ENCODE peak calls at places on chromosomes 2 and 18, in eight cellular contexts. One of them, this sample, is unnamed. For H3K4me1, the result is how much of the 10 kb centered on the place peaks cover.

GRCh38 chr18:73462092-73462491 is 594.3 kb upstream of the NETO1 start:
- DNase-seq in upper lobe of right lung: no peak
- DNase-seq in hepatocyte: no peak
- DNase-seq in esophagus squamous epithelium: no peak
- DNase-seq in adipocyte: peak
- DNase-seq in uterus: no peak
- DNase-seq in IMR-90: peak
- DNase-seq in heart right ventricle: no peak
- DNase-seq in this sample: no peak

GRCh38 chr2:237097326-237097910 is 11.7 kb downstream of the COPS8 start:
- DNase-seq in upper lobe of right lung: no peak
- DNase-seq in uterus: no peak
- DNase-seq in esophagus squamous epithelium: no peak
- DNase-seq in hepatocyte: no peak
- DNase-seq in adipocyte: peak
- DNase-seq in heart right ventricle: no peak
- DNase-seq in IMR-90: no peak
- DNase-seq in this sample: no peak

GRCh38 chr18:34598136-34598635 is 111.9 kb upstream of the DTNA start:
- DNase-seq in IMR-90: peak
- DNase-seq in adipocyte: peak
- DNase-seq in heart right ventricle: no peak
- DNase-seq in esophagus squamous epithelium: no peak
- DNase-seq in hepatocyte: no peak
- DNase-seq in upper lobe of right lung: no peak
- DNase-seq in uterus: no peak
- DNase-seq in this sample: no peak

GRCh38 chr2:65128297-65129190 is 1.4 kb downstream of the RAB1A start:
- DNase-seq in IMR-90: peak
- DNase-seq in uterus: no peak
- DNase-seq in upper lobe of right lung: no peak
- DNase-seq in adipocyte: peak
- DNase-seq in heart right ventricle: no peak
- DNase-seq in hepatocyte: peak
- DNase-seq in esophagus squamous epithelium: no peak
- DNase-seq in this sample: no peak

GRCh38 chr2:43062058-43062457 is 164.3 kb downstream of the ZFP36L2 start:
- DNase-seq in IMR-90: no peak
- DNase-seq in esophagus squamous epithelium: no peak
- DNase-seq in adipocyte: no peak
- DNase-seq in uterus: no peak
- DNase-seq in upper lobe of right lung: no peak
- DNase-seq in heart right ventricle: no peak
- DNase-seq in hepatocyte: no peak
- DNase-seq in this sample: no peak

GRCh38 chr2:96906719-96907404 is 37.0 kb upstream of the SEMA4C start:
- DNase-seq in IMR-90: no peak
- DNase-seq in esophagus squamous epithelium: no peak
- DNase-seq in adipocyte: peak
- DNase-seq in upper lobe of right lung: no peak
- DNase-seq in heart right ventricle: peak
- DNase-seq in hepatocyte: peak
- DNase-seq in uterus: peak
- DNase-seq in this sample: no peak

GRCh38 chr2:176281267-176281666 is 12.0 kb downstream of the MTX2 start:
- DNase-seq in hepatocyte: no peak
- DNase-seq in heart right ventricle: no peak
- DNase-seq in upper lobe of right lung: no peak
- DNase-seq in esophagus squamous epithelium: no peak
- DNase-seq in adipocyte: peak
- DNase-seq in uterus: no peak
- DNase-seq in IMR-90: peak
- DNase-seq in this sample: no peak

GRCh38 chr2:233080836-233081229 is 20.7 kb downstream of the INPP5D start:
- DNase-seq in esophagus squamous epithelium: no peak
- DNase-seq in heart right ventricle: no peak
- DNase-seq in adipocyte: no peak
- DNase-seq in upper lobe of right lung: peak
- DNase-seq in IMR-90: no peak
- DNase-seq in hepatocyte: no peak
- DNase-seq in uterus: no peak
- DNase-seq in this sample: no peak

GRCh38 chr2:147913701-147914480 is 69.1 kb downstream of the ACVR2A start:
- DNase-seq in hepatocyte: no peak
- DNase-seq in uterus: no peak
- DNase-seq in IMR-90: peak
- DNase-seq in adipocyte: no peak
- DNase-seq in heart right ventricle: no peak
- DNase-seq in esophagus squamous epithelium: no peak
- DNase-seq in upper lobe of right lung: no peak
- DNase-seq in this sample: no peak

GRCh38 chr18:57443716-57444115 is 8.5 kb downstream of the ONECUT2 start:
- DNase-seq in esophagus squamous epithelium: no peak
- DNase-seq in uterus: no peak
- DNase-seq in heart right ventricle: no peak
- DNase-seq in IMR-90: no peak
- DNase-seq in adipocyte: no peak
- DNase-seq in upper lobe of right lung: no peak
- DNase-seq in hepatocyte: no peak
- DNase-seq in this sample: no peak

GRCh38 chr2:164780611-164781167 is 60.9 kb downstream of the COBLL1 start:
- DNase-seq in IMR-90: no peak
- DNase-seq in heart right ventricle: no peak
- DNase-seq in hepatocyte: no peak
- DNase-seq in upper lobe of right lung: no peak
- DNase-seq in adipocyte: no peak
- DNase-seq in esophagus squamous epithelium: no peak
- DNase-seq in uterus: no peak
- DNase-seq in this sample: no peak
- H3K4me1 ChIP-seq in IMR-90: under half
- H3K4me1 ChIP-seq in heart right ventricle: half or more
- H3K4me1 ChIP-seq in hepatocyte: under half
- H3K4me1 ChIP-seq in upper lobe of right lung: under half
- H3K4me1 ChIP-seq in adipocyte: under half
- H3K4me1 ChIP-seq in esophagus squamous epithelium: under half
- H3K4me1 ChIP-seq in uterus: under half
- H3K4me1 ChIP-seq in this sample: under half

GRCh38 chr18:58556333-58557012 is 72.4 kb downstream of the ALPK2 start:
- DNase-seq in heart right ventricle: peak
- DNase-seq in IMR-90: no peak
- DNase-seq in upper lobe of right lung: no peak
- DNase-seq in hepatocyte: peak
- DNase-seq in esophagus squamous epithelium: no peak
- DNase-seq in uterus: no peak
- DNase-seq in adipocyte: no peak
- DNase-seq in this sample: no peak
- H3K4me3 ChIP-seq in heart right ventricle: no peak
- H3K4me3 ChIP-seq in IMR-90: no peak
- H3K4me3 ChIP-seq in upper lobe of right lung: no peak
- H3K4me3 ChIP-seq in hepatocyte: no peak
- H3K4me3 ChIP-seq in esophagus squamous epithelium: no peak
- H3K4me3 ChIP-seq in uterus: no peak
- H3K4me3 ChIP-seq in adipocyte: no peak
- H3K4me3 ChIP-seq in this sample: no peak

GRCh38 chr2:46308629-46309028 is 11.4 kb downstream of the EPAS1 start:
- DNase-seq in IMR-90: no peak
- DNase-seq in hepatocyte: no peak
- DNase-seq in upper lobe of right lung: no peak
- DNase-seq in uterus: no peak
- DNase-seq in heart right ventricle: no peak
- DNase-seq in adipocyte: no peak
- DNase-seq in esophagus squamous epithelium: no peak
- DNase-seq in this sample: no peak

GRCh38 chr2:46309052-46309953 is 12.1 kb downstream of the EPAS1 start:
- DNase-seq in adipocyte: peak
- DNase-seq in hepatocyte: peak
- DNase-seq in esophagus squamous epithelium: no peak
- DNase-seq in uterus: no peak
- DNase-seq in heart right ventricle: no peak
- DNase-seq in upper lobe of right lung: no peak
- DNase-seq in IMR-90: peak
- DNase-seq in this sample: no peak

GRCh38 chr2:46311651-46312223 is 14.5 kb downstream of the EPAS1 start:
- DNase-seq in heart right ventricle: no peak
- DNase-seq in IMR-90: no peak
- DNase-seq in upper lobe of right lung: no peak
- DNase-seq in adipocyte: no peak
- DNase-seq in hepatocyte: no peak
- DNase-seq in esophagus squamous epithelium: no peak
- DNase-seq in uterus: no peak
- DNase-seq in this sample: no peak

GRCh38 chr2:46308081-46308480 is 10.9 kb downstream of the EPAS1 start:
- DNase-seq in esophagus squamous epithelium: no peak
- DNase-seq in uterus: no peak
- DNase-seq in IMR-90: no peak
- DNase-seq in heart right ventricle: no peak
- DNase-seq in upper lobe of right lung: no peak
- DNase-seq in hepatocyte: no peak
- DNase-seq in adipocyte: no peak
- DNase-seq in this sample: no peak

DNA sequence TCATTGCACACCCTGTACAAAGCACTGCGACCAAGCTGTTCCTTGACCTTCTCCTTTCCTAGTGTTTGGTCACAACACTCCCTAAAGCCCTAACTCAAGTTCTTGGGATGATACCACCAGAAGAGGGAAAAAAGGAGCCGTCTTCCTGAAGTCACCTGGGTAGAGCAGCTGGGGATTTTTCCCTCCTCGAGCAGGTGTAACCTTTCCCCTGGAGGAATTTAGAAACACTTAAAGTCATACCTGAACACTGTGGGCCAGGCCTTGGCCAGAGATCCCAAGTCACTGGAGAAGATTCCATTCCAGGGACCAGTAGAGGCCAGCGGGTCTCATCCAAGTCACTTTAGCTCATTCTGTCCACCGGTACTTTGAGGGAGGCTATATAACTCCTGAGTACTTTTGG is 13.2 kb downstream of the EPAS1 start:
- DNase-seq in adipocyte: no peak
- DNase-seq in upper lobe of right lung: no peak
- DNase-seq in esophagus squamous epithelium: no peak
- DNase-seq in uterus: no peak
- DNase-seq in IMR-90: no peak
- DNase-seq in hepatocyte: no peak
- DNase-seq in heart right ventricle: no peak
- DNase-seq in this sample: no peak
- H3K4me1 ChIP-seq in adipocyte: under half
- H3K4me1 ChIP-seq in upper lobe of right lung: half or more
- H3K4me1 ChIP-seq in esophagus squamous epithelium: under half
- H3K4me1 ChIP-seq in uterus: under half
- H3K4me1 ChIP-seq in IMR-90: under half
- H3K4me1 ChIP-seq in hepatocyte: half or more
- H3K4me1 ChIP-seq in heart right ventricle: half or more
- H3K4me1 ChIP-seq in this sample: under half

DNA sequence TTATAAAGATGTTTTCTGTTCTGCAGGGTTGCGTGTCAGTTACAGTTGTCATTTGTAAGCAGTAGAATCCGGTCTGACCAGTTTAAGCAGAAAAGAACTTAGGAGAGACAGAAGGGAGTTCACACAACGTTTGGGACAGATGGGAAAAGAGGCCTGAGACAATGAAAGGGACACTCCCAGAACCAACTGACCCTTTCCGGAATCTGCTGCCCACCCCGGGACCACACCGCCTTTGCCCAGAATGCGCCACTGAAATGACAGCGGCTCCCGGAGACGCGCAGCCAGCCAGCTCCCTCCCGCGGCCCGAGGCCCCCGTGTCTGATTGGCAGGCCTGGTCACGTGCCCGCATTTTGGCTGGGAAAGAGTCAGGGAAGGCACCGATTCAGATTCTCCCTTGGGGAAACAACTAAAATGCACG is 244.6 kb downstream of the BCL2 start:
- DNase-seq in adipocyte: peak
- DNase-seq in heart right ventricle: peak
- DNase-seq in uterus: peak
- DNase-seq in upper lobe of right lung: peak
- DNase-seq in hepatocyte: peak
- DNase-seq in IMR-90: peak
- DNase-seq in esophagus squamous epithelium: no peak
- DNase-seq in this sample: peak
- H3K4me3 ChIP-seq in adipocyte: peak
- H3K4me3 ChIP-seq in heart right ventricle: peak
- H3K4me3 ChIP-seq in uterus: peak
- H3K4me3 ChIP-seq in upper lobe of right lung: peak
- H3K4me3 ChIP-seq in hepatocyte: peak
- H3K4me3 ChIP-seq in IMR-90: peak
- H3K4me3 ChIP-seq in esophagus squamous epithelium: peak
- H3K4me3 ChIP-seq in this sample: no peak

This sample was measured in mucosa of descending colon.